ENCODE peak calls at places on chromosomes 1 and 21, in five cellular contexts. O is cardiac muscle cell, A is GM23248, G is left ventricle myocardium inferior, I is psoas muscle. F is an unnamed sample.

GRCh38 chr1:77039739-77040138 is 172.5 kb downstream of the ST6GALNAC5 start:
- DNase-seq in A (peak; percentile 98), I (peak; percentile 56), G (no peak), O (peak; percentile 88), F (no peak)

GRCh38 chr1:42456754-42457089 is 379 bp downstream of the PPCS start:
- DNase-seq in G (no peak), O (peak; percentile 63), I (peak; percentile 43), A (peak; percentile 80), F (peak; percentile 74)

GRCh38 chr1:14415396-14415795 is 183.1 kb upstream of the KAZN start:
- DNase-seq in I (no peak), G (no peak), A (no peak), O (no peak), F (no peak)

GRCh38 chr1:47931395-47931794 is 65.8 kb downstream of the TRABD2B start:
- DNase-seq in A (no peak), G (no peak), O (no peak), I (no peak), F (no peak)

GRCh38 chr1:225812488-225813249 is 2.7 kb downstream of the EPHX1 start:
- DNase-seq in G (no peak), A (peak; percentile 41), O (peak; percentile 54), I (no peak), F (no peak)

GRCh38 chr1:87410771-87411170 is 82.1 kb downstream of the LMO4 start:
- DNase-seq in A (peak; percentile 22), I (peak; percentile 16), O (peak; percentile 34), G (peak; percentile 30), F (peak; percentile 22)

GRCh38 chr1:117208580-117208979 is 2.1 kb downstream of the VTCN1 start:
- DNase-seq in A (no peak), I (no peak), O (no peak), G (no peak), F (no peak)

GRCh38 chr1:56417636-56418035 is 161.7 kb downstream of the PLPP3 start:
- DNase-seq in G (no peak), I (no peak), O (peak; percentile 39), A (peak; percentile 24), F (no peak)

GRCh38 chr1:212452323-212453155 is 19.8 kb downstream of the NENF start:
- DNase-seq in I (peak; percentile 26), G (peak; percentile 53), O (peak; percentile 82), A (peak; percentile 94), F (peak; percentile 71)

GRCh38 chr21:45592208-45592619 is 50.0 kb upstream of the SLC19A1 start:
- DNase-seq in A (no peak), G (no peak), O (no peak), I (no peak), F (no peak)

GRCh38 chr1:62325696-62326095 is 6.5 kb upstream of the KANK4 start:
- DNase-seq in A (peak; percentile 97), G (no peak), O (peak; percentile 17), I (no peak), F (no peak)

GRCh38 chr1:39199593-39199992 is 4.9 kb upstream of the MACF1 start:
- DNase-seq in I (no peak), O (no peak), G (no peak), A (no peak), F (no peak)

GRCh38 chr1:97603776-97604175 is 317.1 kb downstream of the DPYD start:
- DNase-seq in A (no peak), G (no peak), I (no peak), O (peak; percentile 37), F (no peak)

GRCh38 chr1:66489972-66490601 is 43.9 kb upstream of the SGIP1 start:
- DNase-seq in O (peak; percentile 7), A (peak; percentile 71), I (no peak), G (no peak), F (no peak)

GRCh38 chr1:6600410-6601048 is 2.1 kb downstream of the KLHL21 start:
- DNase-seq in A (peak; percentile 58), O (no peak), I (no peak), G (no peak), F (no peak)

GRCh38 chr1:92754000-92754787 is 30.7 kb downstream of the EVI5 start:
- DNase-seq in G (no peak), A (peak; percentile 82), I (no peak), O (peak; percentile 73), F (no peak)

GRCh38 chr1:6180215-6180577 is at the start of gene CHD5:
- DNase-seq in O (no peak), G (no peak), I (no peak), A (peak; percentile 43), F (no peak)

GRCh38 chr1:169193191-169193850 is 86.8 kb downstream of the ATP1B1 start:
- DNase-seq in I (peak; percentile 9), A (no peak), O (peak; percentile 77), G (peak; percentile 19), F (peak; percentile 24)

GRCh38 chr1:35886606-35887431 is 3.8 kb downstream of the AGO1 start:
- DNase-seq in A (no peak), G (no peak), I (no peak), O (peak; percentile 15), F (no peak)

GRCh38 chr1:51296379-51297357 is 33.7 kb downstream of the TTC39A start:
- DNase-seq in O (peak; percentile 85), G (peak; percentile 85), A (peak; percentile 78), I (peak; percentile 80), F (peak; percentile 85)

GRCh38 chr1:56799605-56800398 is 19.4 kb downstream of the FYB2 start:
- DNase-seq in A (peak; percentile 38), O (peak; percentile 36), G (no peak), I (no peak), F (no peak)

GRCh38 chr1:233523047-233523446 is 90.9 kb upstream of the KCNK1 start:
- DNase-seq in I (no peak), G (no peak), O (no peak), A (no peak), F (no peak)

GRCh38 chr21:21481238-21481637 is 483.0 kb downstream of the NCAM2 start:
- DNase-seq in A (no peak), I (no peak), O (peak; percentile 37), G (no peak), F (no peak)

GRCh38 chr21:45366931-45367401 is 38.0 kb upstream of the COL18A1 start:
- DNase-seq in A (peak; percentile 86), I (peak; percentile 73), O (peak; percentile 98), G (peak; percentile 72), F (peak; percentile 89)

GRCh38 chr1:162709870-162710269 is 77.6 kb downstream of the DDR2 start:
- DNase-seq in G (no peak), O (no peak), I (no peak), A (peak; percentile 55), F (no peak)
- H3K27ac ChIP-seq in G (peak overlapping the region; percentile 55), O (no peak overlapping the region), I (no peak overlapping the region), A (peak overlapping the region; percentile 74), F (peak overlapping the region; percentile 91)

GRCh38 chr21:28257276-28257675 is 735.4 kb downstream of the LTN1 start:
- DNase-seq in G (no peak), A (no peak), O (peak; percentile 81), I (no peak), F (no peak)

GRCh38 chr21:28253378-28253777 is 739.3 kb downstream of the LTN1 start:
- DNase-seq in O (peak; percentile 58), G (no peak), I (no peak), A (peak; percentile 83), F (no peak)

GRCh38 chr21:28253971-28254370 is 738.7 kb downstream of the LTN1 start:
- DNase-seq in A (peak; percentile 62), O (no peak), I (no peak), G (no peak), F (no peak)

GRCh38 chr21:28256420-28256831 is 736.3 kb downstream of the LTN1 start:
- DNase-seq in I (no peak), O (no peak), G (no peak), A (peak; percentile 18), F (no peak)

DNA sequence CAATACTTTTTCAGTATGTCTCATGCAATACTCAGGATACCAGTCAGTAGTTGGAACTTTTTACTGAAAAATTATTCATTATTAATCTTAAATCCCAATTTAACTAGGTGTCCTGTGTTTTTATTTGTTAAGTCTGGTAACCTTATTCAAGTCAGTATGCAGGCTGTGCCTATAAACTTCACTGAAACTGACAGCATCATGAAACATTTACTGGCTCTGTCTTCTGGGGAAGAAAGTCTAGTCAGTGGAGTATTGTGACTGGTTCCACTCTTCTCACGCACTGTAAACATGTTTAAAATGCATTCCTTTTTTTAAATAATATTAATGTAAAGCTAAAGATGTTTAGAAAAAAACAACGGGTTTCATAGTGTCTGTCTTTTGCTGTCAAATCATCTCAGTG is 739.8 kb downstream of the LTN1 start:
- DNase-seq in O (no peak), I (no peak), G (no peak), A (peak; percentile 68), F (no peak)
- H3K9me3 ChIP-seq in O (no peaks in the 10 kb centered on the region), I (no peaks in the 10 kb centered on the region), G (no peaks in the 10 kb centered on the region), A (no peaks in the 10 kb centered on the region), F (no peaks in the 10 kb centered on the region)

GRCh38 chr1:234611799-234612351 is 1.9 kb upstream of the IRF2BP2 start:
- DNase-seq in O (no peak), I (peak; percentile 58), G (peak; percentile 38), A (no peak), F (peak; percentile 70)

GRCh38 chr1:234611153-234611798 is 1.3 kb upstream of the IRF2BP2 start:
- DNase-seq in O (peak; percentile 92), I (no peak), A (peak; percentile 89), G (no peak), F (no peak)

GRCh38 chr1:234613128-234613875 is 3.3 kb upstream of the IRF2BP2 start:
- DNase-seq in A (peak; percentile 91), O (peak; percentile 95), G (no peak), I (no peak), F (no peak)

GRCh38 chr1:234613992-234614584 is 4.1 kb upstream of the IRF2BP2 start:
- DNase-seq in O (peak; percentile 53), A (peak; percentile 48), I (no peak), G (no peak), F (no peak)

DNA sequence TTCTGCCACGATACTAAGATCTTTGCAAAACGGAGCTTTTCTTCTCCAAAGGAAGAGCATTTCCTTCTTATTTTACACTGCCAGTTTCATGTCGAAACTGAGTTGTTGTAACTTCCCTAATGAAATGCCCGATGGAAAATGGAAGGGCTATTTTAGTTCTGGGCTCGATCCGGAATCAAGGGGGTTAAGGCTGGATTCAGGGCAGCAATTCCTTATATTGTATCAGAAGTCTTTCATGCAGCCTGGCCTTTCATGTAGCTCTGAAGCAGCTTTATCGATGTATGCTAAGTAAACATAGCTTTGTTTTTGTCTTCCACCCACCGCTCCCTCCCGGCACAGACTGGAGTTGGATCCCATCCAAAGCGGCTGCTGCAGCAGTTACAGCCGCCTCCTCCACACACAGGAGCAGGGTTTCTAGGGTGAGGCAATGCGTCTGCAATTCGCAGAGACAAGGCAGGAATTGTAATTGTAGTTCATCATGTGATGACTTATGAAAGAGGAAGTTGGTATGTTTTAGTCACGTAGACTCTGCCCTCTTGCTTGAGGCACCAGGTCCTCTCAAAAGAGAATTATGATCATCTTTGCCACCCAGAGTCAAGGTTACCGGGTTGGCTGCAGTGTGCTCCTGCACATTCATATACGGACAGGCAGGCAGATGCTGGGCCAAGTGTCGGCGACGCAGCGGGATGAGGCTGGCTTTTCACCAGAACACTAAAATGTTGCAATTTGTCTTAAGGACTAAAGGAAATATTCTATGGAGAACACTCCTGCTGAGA is 2.6 kb upstream of the IRF2BP2 start:
- DNase-seq in I (peak; percentile 84), A (peak; percentile 98), G (peak; percentile 89), O (peak; percentile 99), F (peak; percentile 90)
- H3K4me1 ChIP-seq in I (peaks cover 46% of the 10 kb centered on the region), A (peaks cover 55% of the 10 kb centered on the region), G (peaks cover 69% of the 10 kb centered on the region), O (peaks cover 35% of the 10 kb centered on the region), F (peaks cover 4% of the 10 kb centered on the region)

DNA sequence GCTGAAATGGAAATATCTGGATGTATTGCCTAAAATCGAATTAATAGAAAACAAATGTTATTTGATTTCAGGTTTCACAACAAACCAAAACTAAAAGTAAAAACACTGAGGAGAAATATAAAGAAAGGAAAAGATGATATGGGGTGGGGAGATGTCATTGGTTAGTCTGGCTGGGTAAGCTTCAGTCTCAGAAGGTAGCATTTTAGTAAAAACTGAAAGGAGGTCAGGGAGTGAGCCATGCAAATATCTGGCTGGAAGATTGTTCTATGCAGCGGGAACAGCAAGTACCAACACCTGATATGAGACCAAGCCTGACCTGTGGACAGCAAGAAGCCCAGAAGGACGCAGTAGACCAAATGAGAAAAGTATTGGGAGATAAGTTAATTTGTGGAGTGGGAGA is 264.6 kb downstream of the LRRC40 start:
- DNase-seq in A (no peak), G (no peak), I (no peak), O (no peak), F (no peak)
- H3K27ac ChIP-seq in A (no peak overlapping the region), G (no peak overlapping the region), I (no peak overlapping the region), O (no peak overlapping the region), F (no peak overlapping the region)